ENCODE peak calls at places on chromosomes 5 and 9, in five cellular contexts. One of them, this sample, is unnamed. For H3K36me3, the result is how much of the 10 kb centered on the place peaks cover.

GRCh38 chr5:139273572-139274264 is 19.8 kb upstream of the MATR3 start:
- DNase-seq in H7: peak
- DNase-seq in A673: peak
- DNase-seq in ascending aorta: peak
- DNase-seq in aorta: peak
- DNase-seq in this sample: no peak

GRCh38 chr9:1001838-1002237 is 25.4 kb downstream of the DMRT3 start:
- DNase-seq in H7: no peak
- DNase-seq in A673: no peak
- DNase-seq in ascending aorta: no peak
- DNase-seq in aorta: no peak
- DNase-seq in this sample: no peak

GRCh38 chr9:124347206-124347967 is 67.9 kb downstream of the PSMB7 start:
- DNase-seq in H7: no peak
- DNase-seq in A673: no peak
- DNase-seq in ascending aorta: no peak
- DNase-seq in aorta: peak
- DNase-seq in this sample: no peak

GRCh38 chr5:177334155-177334551 is 17.3 kb downstream of the LMAN2 start:
- DNase-seq in H7: no peak
- DNase-seq in A673: no peak
- DNase-seq in ascending aorta: no peak
- DNase-seq in aorta: peak
- DNase-seq in this sample: no peak

GRCh38 chr5:61055434-61056006 is 106.7 kb downstream of the SMIM15 start:
- DNase-seq in H7: peak
- DNase-seq in A673: peak
- DNase-seq in ascending aorta: no peak
- DNase-seq in aorta: no peak
- DNase-seq in this sample: peak

GRCh38 chr5:16464664-16465543 is 696 bp downstream of the ZNF622 start:
- DNase-seq in H7: peak
- DNase-seq in A673: no peak
- DNase-seq in ascending aorta: no peak
- DNase-seq in aorta: no peak
- DNase-seq in this sample: no peak

GRCh38 chr9:130766031-130766903 is 68.8 kb upstream of the ABL1 start:
- DNase-seq in H7: no peak
- DNase-seq in A673: no peak
- DNase-seq in ascending aorta: no peak
- DNase-seq in aorta: peak
- DNase-seq in this sample: no peak

GRCh38 chr5:74182603-74183002 is 457.9 kb downstream of the ENC1 start:
- DNase-seq in H7: no peak
- DNase-seq in A673: no peak
- DNase-seq in ascending aorta: no peak
- DNase-seq in aorta: no peak
- DNase-seq in this sample: no peak

GRCh38 chr5:97839338-97840081 is 656.5 kb upstream of the RIOK2 start:
- DNase-seq in H7: no peak
- DNase-seq in A673: peak
- DNase-seq in ascending aorta: no peak
- DNase-seq in aorta: no peak
- DNase-seq in this sample: peak

GRCh38 chr5:142222881-142223558 is 101.8 kb downstream of the SPRY4 start:
- DNase-seq in H7: peak
- DNase-seq in A673: no peak
- DNase-seq in ascending aorta: no peak
- DNase-seq in aorta: no peak
- DNase-seq in this sample: no peak

GRCh38 chr9:16002816-16003215 is 450.0 kb downstream of the CCDC171 start:
- DNase-seq in H7: no peak
- DNase-seq in A673: no peak
- DNase-seq in ascending aorta: no peak
- DNase-seq in aorta: no peak
- DNase-seq in this sample: no peak

GRCh38 chr9:83425240-83425639 is 113.0 kb downstream of the FRMD3 start:
- DNase-seq in H7: no peak
- DNase-seq in A673: no peak
- DNase-seq in ascending aorta: peak
- DNase-seq in aorta: no peak
- DNase-seq in this sample: no peak

GRCh38 chr5:139642213-139642612 is 5.9 kb upstream of the CXXC5 start:
- DNase-seq in H7: peak
- DNase-seq in A673: no peak
- DNase-seq in ascending aorta: no peak
- DNase-seq in aorta: no peak
- DNase-seq in this sample: no peak

GRCh38 chr5:71633255-71634155 is 46.4 kb downstream of the MCCC2 start:
- DNase-seq in H7: no peak
- DNase-seq in A673: no peak
- DNase-seq in ascending aorta: no peak
- DNase-seq in aorta: no peak
- DNase-seq in this sample: peak

GRCh38 chr9:6590772-6591384 is 54.7 kb downstream of the GLDC start:
- DNase-seq in H7: no peak
- DNase-seq in A673: no peak
- DNase-seq in ascending aorta: no peak
- DNase-seq in aorta: no peak
- DNase-seq in this sample: no peak

DNA sequence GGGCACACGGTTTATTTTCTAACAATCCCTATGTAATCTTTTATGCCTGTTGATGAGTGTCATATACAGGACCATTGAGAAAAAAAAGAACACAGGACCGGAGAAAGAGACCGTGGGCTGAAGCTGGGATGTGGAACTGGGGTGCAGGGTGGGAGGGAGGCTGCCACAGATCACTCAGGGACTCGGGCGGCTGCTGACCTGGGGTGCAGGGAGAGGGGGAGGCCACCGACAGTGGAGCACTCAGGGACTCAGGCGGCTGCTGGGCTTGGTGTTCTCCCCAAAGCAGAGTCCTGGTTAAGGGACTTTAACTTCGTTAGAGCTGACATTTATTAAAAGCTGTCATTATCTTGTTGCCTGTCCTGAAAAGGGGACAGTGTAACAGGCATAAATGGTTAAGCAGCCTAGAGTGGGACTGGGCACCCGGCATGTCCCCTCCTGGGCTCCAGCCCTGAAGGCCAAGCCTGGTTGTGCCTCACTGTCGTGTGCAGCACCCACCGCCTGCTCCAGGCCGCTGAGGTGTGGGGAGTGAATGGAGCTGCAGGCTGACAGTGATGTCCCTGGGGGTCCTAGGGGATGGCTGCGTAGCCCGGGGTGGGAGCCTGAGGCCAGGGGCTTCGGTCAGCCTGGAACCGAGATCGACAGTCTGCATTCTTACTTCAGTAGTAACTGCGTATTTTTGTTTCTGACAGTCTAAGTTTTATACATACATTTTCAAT is 14.0 kb downstream of the NDUFS6 start:
- DNase-seq in H7: no peak
- DNase-seq in A673: no peak
- DNase-seq in ascending aorta: no peak
- DNase-seq in aorta: peak
- DNase-seq in this sample: no peak
- H3K36me3 ChIP-seq in H7: under half
- H3K36me3 ChIP-seq in A673: half or more
- H3K36me3 ChIP-seq in ascending aorta: half or more
- H3K36me3 ChIP-seq in aorta: under half
- H3K36me3 ChIP-seq in this sample: half or more

GRCh38 chr9:128166169-128166568 is 6.1 kb downstream of the BBLN start:
- DNase-seq in H7: no peak
- DNase-seq in A673: no peak
- DNase-seq in ascending aorta: no peak
- DNase-seq in aorta: no peak
- DNase-seq in this sample: no peak
- H3K36me3 ChIP-seq in H7: under half
- H3K36me3 ChIP-seq in A673: under half
- H3K36me3 ChIP-seq in ascending aorta: half or more
- H3K36me3 ChIP-seq in aorta: under half
- H3K36me3 ChIP-seq in this sample: under half

DNA sequence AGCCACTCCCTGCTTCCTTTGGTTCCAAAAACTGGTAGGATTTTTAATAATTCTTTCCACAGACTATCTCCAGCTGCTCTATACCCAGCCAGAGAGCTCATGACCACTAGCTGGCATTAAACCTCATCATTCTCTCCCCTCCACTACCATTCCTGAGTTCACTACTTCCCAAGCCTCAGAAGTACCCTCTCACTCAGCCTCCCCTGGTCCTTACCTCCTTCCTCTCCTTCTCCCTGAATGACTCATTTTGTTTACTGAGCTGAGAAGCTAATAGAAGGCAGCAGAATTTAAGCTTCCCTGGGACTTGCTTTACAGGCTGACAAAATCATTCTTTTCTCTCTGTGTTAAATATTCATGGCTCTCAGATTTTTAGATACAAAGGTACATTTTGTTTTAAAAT is 305.4 kb downstream of the TLR4 start:
- DNase-seq in H7: peak
- DNase-seq in A673: no peak
- DNase-seq in ascending aorta: no peak
- DNase-seq in aorta: no peak
- DNase-seq in this sample: no peak
- H3K36me3 ChIP-seq in H7: under half
- H3K36me3 ChIP-seq in A673: under half
- H3K36me3 ChIP-seq in ascending aorta: under half
- H3K36me3 ChIP-seq in aorta: under half
- H3K36me3 ChIP-seq in this sample: under half

DNA sequence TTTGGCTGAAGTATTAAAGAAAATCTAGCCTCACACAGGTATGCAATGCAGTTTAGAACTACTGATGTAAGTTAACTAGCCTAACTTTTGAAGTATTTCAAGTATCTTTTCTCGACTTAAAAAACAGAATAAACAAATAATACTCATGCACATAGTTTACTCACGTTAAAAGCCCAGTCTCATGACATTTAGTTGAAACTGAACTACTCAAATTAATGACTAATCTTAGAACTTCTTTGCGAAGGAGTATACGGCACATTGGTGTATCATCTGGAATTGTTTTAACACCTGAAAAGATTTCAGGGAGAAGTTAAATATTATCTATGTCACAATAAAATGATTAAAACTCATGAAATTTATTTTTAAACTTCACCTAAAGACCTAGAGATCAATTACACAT is 98.5 kb downstream of the OSMR start:
- DNase-seq in H7: no peak
- DNase-seq in A673: no peak
- DNase-seq in ascending aorta: no peak
- DNase-seq in aorta: no peak
- DNase-seq in this sample: no peak
- H3K36me3 ChIP-seq in H7: under half
- H3K36me3 ChIP-seq in A673: under half
- H3K36me3 ChIP-seq in ascending aorta: half or more
- H3K36me3 ChIP-seq in aorta: under half
- H3K36me3 ChIP-seq in this sample: under half

GRCh38 chr9:93673271-93673843 is 97.0 kb downstream of the PHF2 start:
- DNase-seq in H7: peak
- DNase-seq in A673: peak
- DNase-seq in ascending aorta: peak
- DNase-seq in aorta: peak
- DNase-seq in this sample: no peak
- H3K36me3 ChIP-seq in H7: under half
- H3K36me3 ChIP-seq in A673: under half
- H3K36me3 ChIP-seq in ascending aorta: half or more
- H3K36me3 ChIP-seq in aorta: under half
- H3K36me3 ChIP-seq in this sample: under half

GRCh38 chr9:121178676-121179372 is 22.8 kb downstream of the RAB14 start:
- DNase-seq in H7: no peak
- DNase-seq in A673: no peak
- DNase-seq in ascending aorta: no peak
- DNase-seq in aorta: no peak
- DNase-seq in this sample: no peak
- H3K36me3 ChIP-seq in H7: under half
- H3K36me3 ChIP-seq in A673: half or more
- H3K36me3 ChIP-seq in ascending aorta: half or more
- H3K36me3 ChIP-seq in aorta: under half
- H3K36me3 ChIP-seq in this sample: half or more

DNA sequence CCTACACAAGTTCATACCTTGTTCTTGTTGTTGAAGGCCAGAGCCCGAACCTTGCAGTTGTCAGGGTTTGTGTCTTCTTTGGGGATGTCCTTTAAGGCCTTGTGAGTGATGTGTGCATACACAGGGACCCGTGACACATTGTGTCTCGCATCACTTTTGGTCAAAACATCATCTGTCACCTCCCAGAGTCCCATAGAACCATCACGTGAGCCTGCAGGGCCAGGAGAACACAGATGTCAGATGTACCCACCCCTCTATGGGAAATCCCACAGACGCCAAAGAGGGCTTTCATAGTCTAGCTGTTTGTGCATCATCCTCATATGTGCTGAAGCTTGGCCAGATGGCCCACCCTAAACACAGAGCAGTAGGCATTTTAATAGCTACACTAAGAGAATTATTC is 28.2 kb downstream of the DCAF12 start:
- DNase-seq in H7: no peak
- DNase-seq in A673: no peak
- DNase-seq in ascending aorta: no peak
- DNase-seq in aorta: no peak
- DNase-seq in this sample: no peak
- H3K36me3 ChIP-seq in H7: under half
- H3K36me3 ChIP-seq in A673: half or more
- H3K36me3 ChIP-seq in ascending aorta: half or more
- H3K36me3 ChIP-seq in aorta: under half
- H3K36me3 ChIP-seq in this sample: half or more

GRCh38 chr9:132923346-132923902 is 21.0 kb downstream of the TSC1 start:
- DNase-seq in H7: no peak
- DNase-seq in A673: no peak
- DNase-seq in ascending aorta: no peak
- DNase-seq in aorta: no peak
- DNase-seq in this sample: no peak
- H3K36me3 ChIP-seq in H7: under half
- H3K36me3 ChIP-seq in A673: under half
- H3K36me3 ChIP-seq in ascending aorta: half or more
- H3K36me3 ChIP-seq in aorta: under half
- H3K36me3 ChIP-seq in this sample: half or more

This sample was measured in SK-N-MC.